ENCODE peak calls at places on chromosomes 16 and 17, in nine cellular contexts. One of them, this sample, is unnamed.

GRCh38 chr16:24748242-24748641 is 18.8 kb downstream of the TNRC6A start:
- DNase-seq in psoas muscle: no peak
- DNase-seq in CD8-positive, alpha-beta T cell: no peak
- DNase-seq in neural progenitor cell: no peak
- DNase-seq in body of pancreas: peak; percentile 59
- DNase-seq in colonic mucosa: no peak
- DNase-seq in RWPE2: no peak
- DNase-seq in heart right ventricle: peak; percentile 36
- DNase-seq in adrenal gland: peak; percentile 70
- DNase-seq in this sample: no peak

GRCh38 chr16:10906914-10907756 is 30.1 kb downstream of the CIITA start:
- DNase-seq in RWPE2: no peak
- DNase-seq in adrenal gland: no peak
- DNase-seq in psoas muscle: no peak
- DNase-seq in body of pancreas: no peak
- DNase-seq in CD8-positive, alpha-beta T cell: no peak
- DNase-seq in colonic mucosa: no peak
- DNase-seq in neural progenitor cell: no peak
- DNase-seq in heart right ventricle: peak; percentile 40
- DNase-seq in this sample: no peak

GRCh38 chr16:5036228-5037156 is 2.8 kb upstream of the NAGPA start:
- DNase-seq in psoas muscle: peak; percentile 30
- DNase-seq in neural progenitor cell: no peak
- DNase-seq in colonic mucosa: no peak
- DNase-seq in RWPE2: no peak
- DNase-seq in heart right ventricle: no peak
- DNase-seq in CD8-positive, alpha-beta T cell: no peak
- DNase-seq in body of pancreas: peak; percentile 10
- DNase-seq in adrenal gland: no peak
- DNase-seq in this sample: no peak

GRCh38 chr16:27632267-27632666 is 82.3 kb downstream of the KATNIP start:
- DNase-seq in psoas muscle: no peak
- DNase-seq in heart right ventricle: no peak
- DNase-seq in neural progenitor cell: no peak
- DNase-seq in RWPE2: no peak
- DNase-seq in body of pancreas: no peak
- DNase-seq in CD8-positive, alpha-beta T cell: no peak
- DNase-seq in adrenal gland: no peak
- DNase-seq in colonic mucosa: no peak
- DNase-seq in this sample: no peak

GRCh38 chr16:31471875-31472558 is at the start of gene TGFB1I1:
- DNase-seq in heart right ventricle: peak; percentile 81
- DNase-seq in neural progenitor cell: peak; percentile 29
- DNase-seq in body of pancreas: no peak
- DNase-seq in CD8-positive, alpha-beta T cell: no peak
- DNase-seq in adrenal gland: peak; percentile 50
- DNase-seq in psoas muscle: peak; percentile 73
- DNase-seq in colonic mucosa: peak; percentile 60
- DNase-seq in RWPE2: no peak
- DNase-seq in this sample: peak; percentile 44

GRCh38 chr17:55825213-55825612 is 74.4 kb downstream of the PCTP start:
- DNase-seq in adrenal gland: no peak
- DNase-seq in heart right ventricle: no peak
- DNase-seq in body of pancreas: no peak
- DNase-seq in RWPE2: no peak
- DNase-seq in colonic mucosa: no peak
- DNase-seq in CD8-positive, alpha-beta T cell: no peak
- DNase-seq in psoas muscle: no peak
- DNase-seq in neural progenitor cell: peak; percentile 37
- DNase-seq in this sample: no peak

GRCh38 chr17:76146053-76146875 is 5.2 kb upstream of the FOXJ1 start:
- DNase-seq in colonic mucosa: no peak
- DNase-seq in psoas muscle: no peak
- DNase-seq in heart right ventricle: no peak
- DNase-seq in adrenal gland: peak; percentile 66
- DNase-seq in CD8-positive, alpha-beta T cell: no peak
- DNase-seq in RWPE2: no peak
- DNase-seq in body of pancreas: no peak
- DNase-seq in neural progenitor cell: no peak
- DNase-seq in this sample: no peak

GRCh38 chr17:28703552-28704218 is 8.0 kb downstream of the PROCA1 start:
- DNase-seq in heart right ventricle: no peak
- DNase-seq in body of pancreas: no peak
- DNase-seq in colonic mucosa: no peak
- DNase-seq in psoas muscle: no peak
- DNase-seq in CD8-positive, alpha-beta T cell: no peak
- DNase-seq in RWPE2: no peak
- DNase-seq in neural progenitor cell: no peak
- DNase-seq in adrenal gland: no peak
- DNase-seq in this sample: no peak

DNA sequence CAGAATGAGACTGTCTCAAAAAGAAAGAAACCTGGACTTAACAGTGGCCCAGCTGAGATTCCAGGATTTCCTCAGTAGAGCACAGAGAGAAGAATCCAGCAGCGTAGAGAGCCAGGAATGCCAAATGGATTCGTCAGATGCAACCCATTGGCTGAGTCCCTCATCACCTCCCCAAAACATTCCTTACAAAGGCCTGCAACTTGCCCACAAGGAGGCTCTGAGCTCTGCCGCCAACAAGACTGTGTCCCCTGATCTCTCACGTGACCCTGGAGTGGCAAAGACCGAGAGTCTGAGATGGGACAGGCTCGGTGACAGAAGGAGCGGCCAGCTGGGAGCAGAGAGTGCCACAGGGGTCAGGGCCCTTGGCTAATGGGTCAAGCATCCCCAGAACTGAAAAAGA is 6.9 kb upstream of the CHMP6 start:
- DNase-seq in colonic mucosa: no peak
- DNase-seq in heart right ventricle: no peak
- DNase-seq in CD8-positive, alpha-beta T cell: no peak
- DNase-seq in body of pancreas: no peak
- DNase-seq in neural progenitor cell: peak; percentile 74
- DNase-seq in RWPE2: no peak
- DNase-seq in adrenal gland: no peak
- DNase-seq in psoas muscle: peak; percentile 48
- DNase-seq in this sample: no peak
- H3K4me3 ChIP-seq in colonic mucosa: no peak overlapping the region
- H3K4me3 ChIP-seq in heart right ventricle: no peak overlapping the region
- H3K4me3 ChIP-seq in CD8-positive, alpha-beta T cell: no peak overlapping the region
- H3K4me3 ChIP-seq in body of pancreas: no peak overlapping the region
- H3K4me3 ChIP-seq in neural progenitor cell: no peak overlapping the region
- H3K4me3 ChIP-seq in RWPE2: no peak overlapping the region
- H3K4me3 ChIP-seq in adrenal gland: no peak overlapping the region
- H3K4me3 ChIP-seq in psoas muscle: no peak overlapping the region
- H3K4me3 ChIP-seq in this sample: no peak overlapping the region

DNA sequence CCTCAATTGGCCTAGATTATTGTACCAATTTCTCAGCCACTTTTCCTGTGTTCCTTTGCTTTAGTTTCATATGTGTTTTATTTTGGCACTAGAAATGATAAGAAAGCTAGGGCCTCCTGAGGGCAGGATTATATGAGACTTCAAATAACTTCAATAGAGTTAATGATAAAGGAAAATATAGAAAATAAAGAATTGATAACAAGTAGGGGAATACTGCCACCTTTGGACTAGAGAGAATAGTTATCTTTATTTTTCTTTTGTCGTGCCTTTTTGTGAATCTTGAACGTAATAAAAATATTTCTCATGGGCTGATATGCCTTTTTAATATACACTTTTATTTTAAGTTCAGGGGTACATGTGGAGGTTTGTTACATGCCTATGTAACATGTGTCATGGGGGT is 29.3 kb upstream of the RBL2 start:
- DNase-seq in adrenal gland: no peak
- DNase-seq in RWPE2: no peak
- DNase-seq in heart right ventricle: no peak
- DNase-seq in psoas muscle: no peak
- DNase-seq in CD8-positive, alpha-beta T cell: no peak
- DNase-seq in body of pancreas: no peak
- DNase-seq in colonic mucosa: no peak
- DNase-seq in neural progenitor cell: no peak
- DNase-seq in this sample: no peak
- TF ChIP-seq CTCF in adrenal gland: no peak
- TF ChIP-seq CTCF in RWPE2: peak; percentile 44
- TF ChIP-seq CTCF in heart right ventricle: no peak
- TF ChIP-seq CTCF in psoas muscle: no peak
- TF ChIP-seq CTCF in CD8-positive, alpha-beta T cell: no peak
- TF ChIP-seq CTCF in body of pancreas: no peak
- TF ChIP-seq CTCF in colonic mucosa: no peak
- TF ChIP-seq CTCF in neural progenitor cell: peak; percentile 7
- TF ChIP-seq CTCF in this sample: no peak

GRCh38 chr17:82267575-82268379 is 5.7 kb downstream of the CSNK1D start:
- DNase-seq in CD8-positive, alpha-beta T cell: peak; percentile 62
- DNase-seq in RWPE2: peak; percentile 94
- DNase-seq in adrenal gland: peak; percentile 99
- DNase-seq in colonic mucosa: peak; percentile 94
- DNase-seq in neural progenitor cell: no peak
- DNase-seq in psoas muscle: peak; percentile 99
- DNase-seq in body of pancreas: peak; percentile 98
- DNase-seq in heart right ventricle: peak; percentile 92
- DNase-seq in this sample: peak; percentile 89

GRCh38 chr17:82271401-82271800 is 2.1 kb downstream of the CSNK1D start:
- DNase-seq in RWPE2: no peak
- DNase-seq in neural progenitor cell: no peak
- DNase-seq in psoas muscle: no peak
- DNase-seq in CD8-positive, alpha-beta T cell: no peak
- DNase-seq in heart right ventricle: no peak
- DNase-seq in adrenal gland: no peak
- DNase-seq in body of pancreas: no peak
- DNase-seq in colonic mucosa: no peak
- DNase-seq in this sample: no peak

GRCh38 chr17:82269138-82269881 is 4.2 kb downstream of the CSNK1D start:
- DNase-seq in adrenal gland: no peak
- DNase-seq in neural progenitor cell: no peak
- DNase-seq in CD8-positive, alpha-beta T cell: no peak
- DNase-seq in body of pancreas: no peak
- DNase-seq in colonic mucosa: peak; percentile 80
- DNase-seq in RWPE2: no peak
- DNase-seq in heart right ventricle: no peak
- DNase-seq in psoas muscle: no peak
- DNase-seq in this sample: no peak

GRCh38 chr17:82270651-82271050 is 2.8 kb downstream of the CSNK1D start:
- DNase-seq in psoas muscle: no peak
- DNase-seq in adrenal gland: no peak
- DNase-seq in colonic mucosa: no peak
- DNase-seq in body of pancreas: no peak
- DNase-seq in RWPE2: no peak
- DNase-seq in heart right ventricle: no peak
- DNase-seq in CD8-positive, alpha-beta T cell: no peak
- DNase-seq in neural progenitor cell: no peak
- DNase-seq in this sample: no peak

DNA sequence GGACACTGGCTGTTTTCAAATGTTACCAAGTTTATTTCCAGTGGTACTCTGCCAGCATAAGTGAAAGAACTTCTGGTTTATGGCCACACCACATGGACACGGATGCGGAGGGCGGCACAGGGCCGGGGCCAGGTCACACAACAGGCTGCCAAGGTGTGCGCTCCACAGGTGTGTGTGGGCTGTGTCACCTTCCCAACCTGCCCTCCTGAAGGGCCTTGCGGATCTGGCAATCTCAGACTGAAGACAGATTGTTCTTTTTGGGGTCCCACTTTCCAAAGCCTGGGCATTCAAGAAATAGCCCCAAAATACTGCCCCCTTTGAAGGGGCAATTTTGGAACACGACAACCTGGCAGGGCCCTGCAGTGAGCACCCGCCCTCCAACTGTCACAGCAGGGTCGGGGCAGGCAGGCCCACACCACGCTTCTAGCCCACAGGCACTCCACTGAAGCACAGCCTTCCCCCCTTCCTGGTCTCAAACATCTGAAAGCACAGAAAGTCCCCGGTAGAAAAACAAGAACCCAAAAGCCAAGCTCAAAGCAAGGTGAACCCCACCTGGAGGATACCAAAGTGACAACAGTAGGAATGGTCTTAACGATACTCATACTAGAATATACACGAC is 3.5 kb downstream of the CSNK1D start:
- DNase-seq in psoas muscle: no peak
- DNase-seq in colonic mucosa: no peak
- DNase-seq in neural progenitor cell: no peak
- DNase-seq in body of pancreas: no peak
- DNase-seq in adrenal gland: no peak
- DNase-seq in heart right ventricle: no peak
- DNase-seq in CD8-positive, alpha-beta T cell: peak; percentile 36
- DNase-seq in RWPE2: no peak
- DNase-seq in this sample: no peak
- H3K4me1 ChIP-seq in psoas muscle: peaks cover 72% of the 10 kb centered on the region
- H3K4me1 ChIP-seq in colonic mucosa: peaks cover 52% of the 10 kb centered on the region
- H3K4me1 ChIP-seq in neural progenitor cell: peaks cover 18% of the 10 kb centered on the region
- H3K4me1 ChIP-seq in body of pancreas: peaks cover 84% of the 10 kb centered on the region
- H3K4me1 ChIP-seq in adrenal gland: peaks cover 57% of the 10 kb centered on the region
- H3K4me1 ChIP-seq in heart right ventricle: peaks cover 77% of the 10 kb centered on the region
- H3K4me1 ChIP-seq in CD8-positive, alpha-beta T cell: peaks cover 66% of the 10 kb centered on the region
- H3K4me1 ChIP-seq in RWPE2: peaks cover 47% of the 10 kb centered on the region
- H3K4me1 ChIP-seq in this sample: peaks cover 86% of the 10 kb centered on the region

GRCh38 chr16:68345351-68345810 is 34.6 kb downstream of the PRMT7 start:
- DNase-seq in CD8-positive, alpha-beta T cell: peak; percentile 27
- DNase-seq in neural progenitor cell: no peak
- DNase-seq in colonic mucosa: no peak
- DNase-seq in psoas muscle: peak; percentile 80
- DNase-seq in RWPE2: no peak
- DNase-seq in body of pancreas: no peak
- DNase-seq in heart right ventricle: peak; percentile 58
- DNase-seq in adrenal gland: no peak
- DNase-seq in this sample: no peak

GRCh38 chr16:68347605-68348004 is 36.8 kb downstream of the PRMT7 start:
- DNase-seq in adrenal gland: peak; percentile 59
- DNase-seq in psoas muscle: no peak
- DNase-seq in heart right ventricle: no peak
- DNase-seq in neural progenitor cell: no peak
- DNase-seq in colonic mucosa: no peak
- DNase-seq in CD8-positive, alpha-beta T cell: no peak
- DNase-seq in body of pancreas: no peak
- DNase-seq in RWPE2: no peak
- DNase-seq in this sample: no peak

GRCh38 chr16:68345958-68346635 is 35.3 kb downstream of the PRMT7 start:
- DNase-seq in RWPE2: no peak
- DNase-seq in colonic mucosa: no peak
- DNase-seq in body of pancreas: no peak
- DNase-seq in heart right ventricle: no peak
- DNase-seq in CD8-positive, alpha-beta T cell: no peak
- DNase-seq in neural progenitor cell: no peak
- DNase-seq in adrenal gland: no peak
- DNase-seq in psoas muscle: no peak
- DNase-seq in this sample: no peak

GRCh38 chr16:68348645-68349445 is 38.0 kb downstream of the PRMT7 start:
- DNase-seq in heart right ventricle: no peak
- DNase-seq in neural progenitor cell: no peak
- DNase-seq in RWPE2: no peak
- DNase-seq in psoas muscle: no peak
- DNase-seq in adrenal gland: no peak
- DNase-seq in colonic mucosa: no peak
- DNase-seq in body of pancreas: no peak
- DNase-seq in CD8-positive, alpha-beta T cell: no peak
- DNase-seq in this sample: no peak

DNA sequence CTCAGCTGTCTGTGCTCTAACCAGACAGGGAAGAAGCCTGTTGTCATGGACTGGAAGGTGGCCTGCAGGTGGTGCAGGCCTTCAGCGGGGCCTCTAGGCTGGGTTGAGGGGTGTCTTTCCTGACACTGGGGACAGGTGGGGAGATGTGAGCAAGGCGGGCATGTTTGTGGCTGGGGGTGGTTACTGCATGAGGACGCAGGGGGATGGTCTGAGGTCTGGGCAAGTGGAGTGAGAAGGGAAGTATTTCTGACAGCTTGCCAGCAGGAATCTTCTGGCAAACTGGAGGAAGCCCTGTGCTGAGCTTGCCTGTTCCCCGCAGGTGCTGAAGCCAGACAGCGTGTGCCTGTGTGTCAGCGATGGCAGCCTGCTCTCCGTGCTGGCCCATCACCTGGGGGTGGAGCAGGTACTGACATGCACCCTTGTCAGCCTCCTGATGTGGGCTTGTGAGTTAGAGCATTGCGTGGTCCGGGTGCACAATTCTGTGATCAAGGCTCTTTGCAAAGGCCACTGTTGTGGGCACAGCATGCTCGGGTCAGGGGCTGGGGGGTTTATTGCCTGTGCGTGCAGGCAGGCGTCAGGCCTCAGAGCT is 36.2 kb downstream of the PRMT7 start:
- DNase-seq in body of pancreas: no peak
- DNase-seq in RWPE2: no peak
- DNase-seq in neural progenitor cell: no peak
- DNase-seq in heart right ventricle: no peak
- DNase-seq in colonic mucosa: no peak
- DNase-seq in psoas muscle: no peak
- DNase-seq in CD8-positive, alpha-beta T cell: no peak
- DNase-seq in adrenal gland: no peak
- DNase-seq in this sample: no peak
- H3K4me3 ChIP-seq in body of pancreas: no peak overlapping the region
- H3K4me3 ChIP-seq in RWPE2: no peak overlapping the region
- H3K4me3 ChIP-seq in neural progenitor cell: no peak overlapping the region
- H3K4me3 ChIP-seq in heart right ventricle: no peak overlapping the region
- H3K4me3 ChIP-seq in colonic mucosa: no peak overlapping the region
- H3K4me3 ChIP-seq in psoas muscle: no peak overlapping the region
- H3K4me3 ChIP-seq in CD8-positive, alpha-beta T cell: no peak overlapping the region
- H3K4me3 ChIP-seq in adrenal gland: no peak overlapping the region
- H3K4me3 ChIP-seq in this sample: no peak overlapping the region

This sample was measured in tibial nerve.